ENCODE peak calls at places on chromosomes 1 and 21, in six cellular contexts. One of them, this sample, is unnamed.
A peak's percentile ranks its signal among the peaks of the same experiment; 100 is the strongest.

GRCh38 chr1:185824106-185824505 is 89.9 kb downstream of the HMCN1 start:
- DNase-seq in PC-3: no peak
- DNase-seq in NCI-H774: no peak
- DNase-seq in H7: no peak
- DNase-seq in activated effector memory CD4-positive, alpha-beta T cell treated with Interleukin-2 at 50 U/mL for 16 hours: no peak
- DNase-seq in stimulated activated CD4-positive, alpha-beta T cell treated with anti-CD3 and anti-CD28 coated beads, TNF-alpha, amount 100 ng/mL, for 24 hours: no peak
- DNase-seq in this sample: no peak

GRCh38 chr1:243325305-243325890 is 69.6 kb downstream of the SDCCAG8 start:
- DNase-seq in PC-3: peak; percentile 93
- DNase-seq in stimulated activated CD4-positive, alpha-beta T cell treated with anti-CD3 and anti-CD28 coated beads, TNF-alpha, amount 100 ng/mL, for 24 hours: no peak
- DNase-seq in activated effector memory CD4-positive, alpha-beta T cell treated with Interleukin-2 at 50 U/mL for 16 hours: no peak
- DNase-seq in H7: no peak
- DNase-seq in NCI-H774: peak; percentile 32
- DNase-seq in this sample: peak; percentile 74

GRCh38 chr1:32872189-32872898 is 1.6 kb upstream of the FNDC5 start:
- DNase-seq in activated effector memory CD4-positive, alpha-beta T cell treated with Interleukin-2 at 50 U/mL for 16 hours: peak; percentile 32
- DNase-seq in NCI-H774: peak; percentile 51
- DNase-seq in stimulated activated CD4-positive, alpha-beta T cell treated with anti-CD3 and anti-CD28 coated beads, TNF-alpha, amount 100 ng/mL, for 24 hours: peak; percentile 58
- DNase-seq in PC-3: peak; percentile 63
- DNase-seq in H7: peak; percentile 95
- DNase-seq in this sample: peak; percentile 42

GRCh38 chr1:3907621-3908165 is 7.6 kb upstream of the C1orf174 start:
- DNase-seq in PC-3: no peak
- DNase-seq in activated effector memory CD4-positive, alpha-beta T cell treated with Interleukin-2 at 50 U/mL for 16 hours: no peak
- DNase-seq in NCI-H774: no peak
- DNase-seq in stimulated activated CD4-positive, alpha-beta T cell treated with anti-CD3 and anti-CD28 coated beads, TNF-alpha, amount 100 ng/mL, for 24 hours: no peak
- DNase-seq in H7: no peak
- DNase-seq in this sample: no peak

GRCh38 chr1:88180449-88181108 is 503.5 kb upstream of the PKN2 start:
- DNase-seq in PC-3: peak; percentile 85
- DNase-seq in activated effector memory CD4-positive, alpha-beta T cell treated with Interleukin-2 at 50 U/mL for 16 hours: peak; percentile 10
- DNase-seq in NCI-H774: peak; percentile 37
- DNase-seq in H7: peak; percentile 47
- DNase-seq in stimulated activated CD4-positive, alpha-beta T cell treated with anti-CD3 and anti-CD28 coated beads, TNF-alpha, amount 100 ng/mL, for 24 hours: peak; percentile 49
- DNase-seq in this sample: peak; percentile 15

GRCh38 chr1:109928591-109929111 is 18.0 kb downstream of the CSF1 start:
- DNase-seq in H7: peak; percentile 37
- DNase-seq in activated effector memory CD4-positive, alpha-beta T cell treated with Interleukin-2 at 50 U/mL for 16 hours: no peak
- DNase-seq in PC-3: no peak
- DNase-seq in NCI-H774: no peak
- DNase-seq in stimulated activated CD4-positive, alpha-beta T cell treated with anti-CD3 and anti-CD28 coated beads, TNF-alpha, amount 100 ng/mL, for 24 hours: no peak
- DNase-seq in this sample: no peak

GRCh38 chr1:185644531-185644930 is 89.7 kb upstream of the HMCN1 start:
- DNase-seq in PC-3: peak; percentile 19
- DNase-seq in stimulated activated CD4-positive, alpha-beta T cell treated with anti-CD3 and anti-CD28 coated beads, TNF-alpha, amount 100 ng/mL, for 24 hours: peak; percentile 12
- DNase-seq in activated effector memory CD4-positive, alpha-beta T cell treated with Interleukin-2 at 50 U/mL for 16 hours: no peak
- DNase-seq in H7: no peak
- DNase-seq in NCI-H774: no peak
- DNase-seq in this sample: no peak

GRCh38 chr1:152448095-152448494 is 34.0 kb upstream of the CRNN start:
- DNase-seq in activated effector memory CD4-positive, alpha-beta T cell treated with Interleukin-2 at 50 U/mL for 16 hours: no peak
- DNase-seq in PC-3: no peak
- DNase-seq in H7: no peak
- DNase-seq in stimulated activated CD4-positive, alpha-beta T cell treated with anti-CD3 and anti-CD28 coated beads, TNF-alpha, amount 100 ng/mL, for 24 hours: no peak
- DNase-seq in NCI-H774: no peak
- DNase-seq in this sample: no peak

GRCh38 chr21:32001390-32001789 is 128.6 kb downstream of the HUNK start:
- DNase-seq in NCI-H774: peak; percentile 17
- DNase-seq in stimulated activated CD4-positive, alpha-beta T cell treated with anti-CD3 and anti-CD28 coated beads, TNF-alpha, amount 100 ng/mL, for 24 hours: no peak
- DNase-seq in PC-3: no peak
- DNase-seq in H7: no peak
- DNase-seq in activated effector memory CD4-positive, alpha-beta T cell treated with Interleukin-2 at 50 U/mL for 16 hours: no peak
- DNase-seq in this sample: no peak

GRCh38 chr1:214581785-214582184 is 21.2 kb upstream of the CENPF start:
- DNase-seq in H7: no peak
- DNase-seq in activated effector memory CD4-positive, alpha-beta T cell treated with Interleukin-2 at 50 U/mL for 16 hours: no peak
- DNase-seq in NCI-H774: no peak
- DNase-seq in PC-3: peak; percentile 99
- DNase-seq in stimulated activated CD4-positive, alpha-beta T cell treated with anti-CD3 and anti-CD28 coated beads, TNF-alpha, amount 100 ng/mL, for 24 hours: no peak
- DNase-seq in this sample: peak; percentile 62

GRCh38 chr1:88990426-88990825 is 2.0 kb downstream of the KYAT3 start:
- DNase-seq in stimulated activated CD4-positive, alpha-beta T cell treated with anti-CD3 and anti-CD28 coated beads, TNF-alpha, amount 100 ng/mL, for 24 hours: no peak
- DNase-seq in NCI-H774: no peak
- DNase-seq in activated effector memory CD4-positive, alpha-beta T cell treated with Interleukin-2 at 50 U/mL for 16 hours: no peak
- DNase-seq in H7: no peak
- DNase-seq in PC-3: no peak
- DNase-seq in this sample: no peak

GRCh38 chr1:178091986-178092745 is 1.7 kb upstream of the RASAL2 start:
- DNase-seq in H7: no peak
- DNase-seq in activated effector memory CD4-positive, alpha-beta T cell treated with Interleukin-2 at 50 U/mL for 16 hours: no peak
- DNase-seq in NCI-H774: no peak
- DNase-seq in PC-3: peak; percentile 20
- DNase-seq in stimulated activated CD4-positive, alpha-beta T cell treated with anti-CD3 and anti-CD28 coated beads, TNF-alpha, amount 100 ng/mL, for 24 hours: no peak
- DNase-seq in this sample: no peak

GRCh38 chr1:23958810-23959460 is 693 bp upstream of the PNRC2 start:
- DNase-seq in PC-3: peak; percentile 83
- DNase-seq in NCI-H774: peak; percentile 70
- DNase-seq in stimulated activated CD4-positive, alpha-beta T cell treated with anti-CD3 and anti-CD28 coated beads, TNF-alpha, amount 100 ng/mL, for 24 hours: peak; percentile 92
- DNase-seq in H7: peak; percentile 85
- DNase-seq in activated effector memory CD4-positive, alpha-beta T cell treated with Interleukin-2 at 50 U/mL for 16 hours: peak; percentile 86
- DNase-seq in this sample: peak; percentile 91

GRCh38 chr1:85461216-85461945 is 3.6 kb downstream of the DDAH1 start:
- DNase-seq in NCI-H774: no peak
- DNase-seq in PC-3: no peak
- DNase-seq in H7: no peak
- DNase-seq in stimulated activated CD4-positive, alpha-beta T cell treated with anti-CD3 and anti-CD28 coated beads, TNF-alpha, amount 100 ng/mL, for 24 hours: no peak
- DNase-seq in activated effector memory CD4-positive, alpha-beta T cell treated with Interleukin-2 at 50 U/mL for 16 hours: no peak
- DNase-seq in this sample: no peak

GRCh38 chr1:169526998-169527397 is 41.3 kb upstream of the SLC19A2 start:
- DNase-seq in H7: no peak
- DNase-seq in stimulated activated CD4-positive, alpha-beta T cell treated with anti-CD3 and anti-CD28 coated beads, TNF-alpha, amount 100 ng/mL, for 24 hours: no peak
- DNase-seq in PC-3: no peak
- DNase-seq in NCI-H774: no peak
- DNase-seq in activated effector memory CD4-positive, alpha-beta T cell treated with Interleukin-2 at 50 U/mL for 16 hours: no peak
- DNase-seq in this sample: no peak

GRCh38 chr1:226486163-226486562 is 62.4 kb upstream of the STUM start:
- DNase-seq in stimulated activated CD4-positive, alpha-beta T cell treated with anti-CD3 and anti-CD28 coated beads, TNF-alpha, amount 100 ng/mL, for 24 hours: no peak
- DNase-seq in H7: no peak
- DNase-seq in PC-3: no peak
- DNase-seq in NCI-H774: no peak
- DNase-seq in activated effector memory CD4-positive, alpha-beta T cell treated with Interleukin-2 at 50 U/mL for 16 hours: no peak
- DNase-seq in this sample: no peak

GRCh38 chr1:61182049-61182448 is 99.7 kb downstream of the NFIA start:
- DNase-seq in PC-3: no peak
- DNase-seq in stimulated activated CD4-positive, alpha-beta T cell treated with anti-CD3 and anti-CD28 coated beads, TNF-alpha, amount 100 ng/mL, for 24 hours: no peak
- DNase-seq in activated effector memory CD4-positive, alpha-beta T cell treated with Interleukin-2 at 50 U/mL for 16 hours: no peak
- DNase-seq in NCI-H774: no peak
- DNase-seq in H7: no peak
- DNase-seq in this sample: peak; percentile 40

GRCh38 chr21:45912611-45913415 is 68.8 kb upstream of the COL6A1 start:
- DNase-seq in H7: no peak
- DNase-seq in activated effector memory CD4-positive, alpha-beta T cell treated with Interleukin-2 at 50 U/mL for 16 hours: no peak
- DNase-seq in stimulated activated CD4-positive, alpha-beta T cell treated with anti-CD3 and anti-CD28 coated beads, TNF-alpha, amount 100 ng/mL, for 24 hours: no peak
- DNase-seq in NCI-H774: no peak
- DNase-seq in PC-3: no peak
- DNase-seq in this sample: no peak

GRCh38 chr1:16628361-16629111 is 15.2 kb upstream of the NBPF1 start:
- DNase-seq in NCI-H774: no peak
- DNase-seq in H7: peak; percentile 66
- DNase-seq in stimulated activated CD4-positive, alpha-beta T cell treated with anti-CD3 and anti-CD28 coated beads, TNF-alpha, amount 100 ng/mL, for 24 hours: no peak
- DNase-seq in PC-3: no peak
- DNase-seq in activated effector memory CD4-positive, alpha-beta T cell treated with Interleukin-2 at 50 U/mL for 16 hours: no peak
- DNase-seq in this sample: no peak

GRCh38 chr1:111789666-111790316 is 34.1 kb downstream of the DDX20 start:
- DNase-seq in PC-3: no peak
- DNase-seq in stimulated activated CD4-positive, alpha-beta T cell treated with anti-CD3 and anti-CD28 coated beads, TNF-alpha, amount 100 ng/mL, for 24 hours: no peak
- DNase-seq in H7: no peak
- DNase-seq in activated effector memory CD4-positive, alpha-beta T cell treated with Interleukin-2 at 50 U/mL for 16 hours: no peak
- DNase-seq in NCI-H774: no peak
- DNase-seq in this sample: no peak

GRCh38 chr21:39123375-39123774 is 59.9 kb downstream of the PSMG1 start:
- DNase-seq in stimulated activated CD4-positive, alpha-beta T cell treated with anti-CD3 and anti-CD28 coated beads, TNF-alpha, amount 100 ng/mL, for 24 hours: no peak
- DNase-seq in activated effector memory CD4-positive, alpha-beta T cell treated with Interleukin-2 at 50 U/mL for 16 hours: no peak
- DNase-seq in PC-3: no peak
- DNase-seq in H7: no peak
- DNase-seq in NCI-H774: no peak
- DNase-seq in this sample: no peak

GRCh38 chr21:36994501-36995189 is 11.9 kb upstream of the RIPPLY3 start:
- DNase-seq in activated effector memory CD4-positive, alpha-beta T cell treated with Interleukin-2 at 50 U/mL for 16 hours: peak; percentile 18
- DNase-seq in H7: peak; percentile 84
- DNase-seq in stimulated activated CD4-positive, alpha-beta T cell treated with anti-CD3 and anti-CD28 coated beads, TNF-alpha, amount 100 ng/mL, for 24 hours: no peak
- DNase-seq in PC-3: no peak
- DNase-seq in NCI-H774: no peak
- DNase-seq in this sample: no peak

GRCh38 chr1:181482521-181483083 is 715 bp upstream of the CACNA1E start:
- DNase-seq in activated effector memory CD4-positive, alpha-beta T cell treated with Interleukin-2 at 50 U/mL for 16 hours: no peak
- DNase-seq in stimulated activated CD4-positive, alpha-beta T cell treated with anti-CD3 and anti-CD28 coated beads, TNF-alpha, amount 100 ng/mL, for 24 hours: peak; percentile 54
- DNase-seq in H7: peak; percentile 92
- DNase-seq in NCI-H774: peak; percentile 41
- DNase-seq in PC-3: no peak
- DNase-seq in this sample: no peak

GRCh38 chr1:110462964-110463363 is 12.0 kb downstream of the PROK1 start:
- DNase-seq in H7: no peak
- DNase-seq in PC-3: peak; percentile 19
- DNase-seq in NCI-H774: no peak
- DNase-seq in activated effector memory CD4-positive, alpha-beta T cell treated with Interleukin-2 at 50 U/mL for 16 hours: no peak
- DNase-seq in stimulated activated CD4-positive, alpha-beta T cell treated with anti-CD3 and anti-CD28 coated beads, TNF-alpha, amount 100 ng/mL, for 24 hours: no peak
- DNase-seq in this sample: peak; percentile 33

GRCh38 chr1:223147858-223148257 is 4.8 kb upstream of the TLR5 start:
- DNase-seq in NCI-H774: no peak
- DNase-seq in activated effector memory CD4-positive, alpha-beta T cell treated with Interleukin-2 at 50 U/mL for 16 hours: no peak
- DNase-seq in PC-3: no peak
- DNase-seq in stimulated activated CD4-positive, alpha-beta T cell treated with anti-CD3 and anti-CD28 coated beads, TNF-alpha, amount 100 ng/mL, for 24 hours: no peak
- DNase-seq in H7: no peak
- DNase-seq in this sample: no peak

GRCh38 chr1:103584537-103584936 is 13.1 kb downstream of the AMY2B start:
- DNase-seq in NCI-H774: no peak
- DNase-seq in H7: no peak
- DNase-seq in activated effector memory CD4-positive, alpha-beta T cell treated with Interleukin-2 at 50 U/mL for 16 hours: no peak
- DNase-seq in PC-3: no peak
- DNase-seq in stimulated activated CD4-positive, alpha-beta T cell treated with anti-CD3 and anti-CD28 coated beads, TNF-alpha, amount 100 ng/mL, for 24 hours: no peak
- DNase-seq in this sample: no peak

GRCh38 chr1:116472431-116472961 is 98.3 kb downstream of the CD58 start:
- DNase-seq in stimulated activated CD4-positive, alpha-beta T cell treated with anti-CD3 and anti-CD28 coated beads, TNF-alpha, amount 100 ng/mL, for 24 hours: no peak
- DNase-seq in NCI-H774: no peak
- DNase-seq in H7: no peak
- DNase-seq in activated effector memory CD4-positive, alpha-beta T cell treated with Interleukin-2 at 50 U/mL for 16 hours: no peak
- DNase-seq in PC-3: no peak
- DNase-seq in this sample: no peak

GRCh38 chr1:173420330-173420806 is 56.8 kb upstream of the PRDX6 start:
- DNase-seq in activated effector memory CD4-positive, alpha-beta T cell treated with Interleukin-2 at 50 U/mL for 16 hours: no peak
- DNase-seq in stimulated activated CD4-positive, alpha-beta T cell treated with anti-CD3 and anti-CD28 coated beads, TNF-alpha, amount 100 ng/mL, for 24 hours: peak; percentile 25
- DNase-seq in H7: peak; percentile 56
- DNase-seq in NCI-H774: peak; percentile 14
- DNase-seq in PC-3: peak; percentile 100
- DNase-seq in this sample: peak; percentile 61

GRCh38 chr1:81800741-81801031 is at the start of gene ADGRL2:
- DNase-seq in NCI-H774: no peak
- DNase-seq in PC-3: no peak
- DNase-seq in activated effector memory CD4-positive, alpha-beta T cell treated with Interleukin-2 at 50 U/mL for 16 hours: no peak
- DNase-seq in stimulated activated CD4-positive, alpha-beta T cell treated with anti-CD3 and anti-CD28 coated beads, TNF-alpha, amount 100 ng/mL, for 24 hours: no peak
- DNase-seq in H7: peak; percentile 83
- DNase-seq in this sample: no peak

GRCh38 chr1:97739596-97740103 is 181.2 kb downstream of the DPYD start:
- DNase-seq in activated effector memory CD4-positive, alpha-beta T cell treated with Interleukin-2 at 50 U/mL for 16 hours: no peak
- DNase-seq in H7: no peak
- DNase-seq in NCI-H774: no peak
- DNase-seq in PC-3: no peak
- DNase-seq in stimulated activated CD4-positive, alpha-beta T cell treated with anti-CD3 and anti-CD28 coated beads, TNF-alpha, amount 100 ng/mL, for 24 hours: no peak
- DNase-seq in this sample: no peak

GRCh38 chr1:9371391-9371935 is 78.8 kb downstream of the SPSB1 start:
- DNase-seq in H7: no peak
- DNase-seq in PC-3: no peak
- DNase-seq in stimulated activated CD4-positive, alpha-beta T cell treated with anti-CD3 and anti-CD28 coated beads, TNF-alpha, amount 100 ng/mL, for 24 hours: no peak
- DNase-seq in NCI-H774: no peak
- DNase-seq in activated effector memory CD4-positive, alpha-beta T cell treated with Interleukin-2 at 50 U/mL for 16 hours: no peak
- DNase-seq in this sample: no peak

GRCh38 chr1:116881879-116882520 is 27.7 kb upstream of the PTGFRN start:
- DNase-seq in stimulated activated CD4-positive, alpha-beta T cell treated with anti-CD3 and anti-CD28 coated beads, TNF-alpha, amount 100 ng/mL, for 24 hours: peak; percentile 33
- DNase-seq in activated effector memory CD4-positive, alpha-beta T cell treated with Interleukin-2 at 50 U/mL for 16 hours: peak; percentile 4
- DNase-seq in PC-3: peak; percentile 39
- DNase-seq in H7: peak; percentile 68
- DNase-seq in NCI-H774: peak; percentile 22
- DNase-seq in this sample: no peak

GRCh38 chr1:37391181-37391949 is 83.0 kb upstream of the ZC3H12A start:
- DNase-seq in NCI-H774: peak; percentile 87
- DNase-seq in H7: peak; percentile 84
- DNase-seq in stimulated activated CD4-positive, alpha-beta T cell treated with anti-CD3 and anti-CD28 coated beads, TNF-alpha, amount 100 ng/mL, for 24 hours: no peak
- DNase-seq in PC-3: peak; percentile 11
- DNase-seq in activated effector memory CD4-positive, alpha-beta T cell treated with Interleukin-2 at 50 U/mL for 16 hours: no peak
- DNase-seq in this sample: no peak